ENCODE peak calls at places on chromosome 4, in seven cellular contexts. Q is iPS-NIHi11, L is NCI-H1694, A is T-helper 9 cell, R is esophagus squamous epithelium, P is cardiac fibroblast, S is RKO. F is an unnamed sample.

GRCh38 chr4:94595880-94596483 is 144.2 kb downstream of the PDLIM5 start:
- DNase-seq in S (peak), A (no peak), R (no peak), L (no peak), Q (peak), P (peak), F (peak)

GRCh38 chr4:140931904-140932303 is 175.7 kb upstream of the TBC1D9 start:
- DNase-seq in L (no peak), P (no peak), A (no peak), S (no peak), Q (no peak), R (no peak), F (no peak)

GRCh38 chr4:153148796-153149195 is 55.4 kb upstream of the TRIM2 start:
- DNase-seq in R (no peak), L (no peak), P (no peak), A (no peak), Q (no peak), S (no peak), F (no peak)

GRCh38 chr4:8435656-8436121 is 4.8 kb downstream of the ACOX3 start:
- DNase-seq in R (no peak), A (no peak), P (peak), S (no peak), L (no peak), Q (no peak), F (no peak)

GRCh38 chr4:184163813-184164212 is 53.9 kb downstream of the ENPP6 start:
- DNase-seq in Q (peak), A (no peak), L (peak), P (no peak), S (peak), R (no peak), F (no peak)

GRCh38 chr4:73066928-73067327 is 2.6 kb downstream of the COX18 start:
- DNase-seq in S (no peak), A (no peak), L (no peak), Q (no peak), R (no peak), P (no peak), F (no peak)

GRCh38 chr4:60846678-60847077 is 353.4 kb upstream of the ADGRL3 start:
- DNase-seq in R (no peak), Q (no peak), L (no peak), P (no peak), S (no peak), A (no peak), F (no peak)

GRCh38 chr4:107988763-107989035 is 990 bp upstream of the HADH start:
- DNase-seq in S (no peak), A (no peak), R (no peak), Q (no peak), P (no peak), L (no peak), F (no peak)

GRCh38 chr4:147865926-147866325 is 134.0 kb downstream of the ARHGAP10 start:
- DNase-seq in R (no peak), A (no peak), P (no peak), L (no peak), S (no peak), Q (no peak), F (no peak)

GRCh38 chr4:151206241-151207005 is 70.5 kb upstream of the PRSS48 start:
- DNase-seq in R (no peak), P (peak), Q (no peak), A (no peak), L (no peak), S (no peak), F (no peak)

GRCh38 chr4:86108834-86109233 is 251.0 kb downstream of the MAPK10 start:
- DNase-seq in S (no peak), Q (no peak), P (no peak), R (no peak), L (no peak), A (no peak), F (no peak)

GRCh38 chr4:146916479-146917076 is 29.1 kb downstream of the TTC29 start:
- DNase-seq in Q (no peak), S (peak), L (peak), P (peak), R (no peak), A (no peak), F (peak)

GRCh38 chr4:77454858-77455257 is 150.8 kb upstream of the CXCL13 start:
- DNase-seq in R (no peak), S (no peak), L (no peak), A (no peak), Q (no peak), P (peak), F (no peak)